ENCODE peak calls at places on chromosome 1, in eight cellular contexts. Y, L, C, I, N, E, S and M are unnamed samples.

GRCh38 chr1:201486158-201486557 is 17.2 kb upstream of the PHLDA3 start:
- DNase-seq in S (no peak), E (no peak), L (no peak), C (no peak), I (peak; percentile 62), N (no peak), Y (no peak), M (no peak)

GRCh38 chr1:94697839-94698238 is 122.3 kb upstream of the SLC44A3 start:
- DNase-seq in L (no peak), C (no peak), I (no peak), E (no peak), N (no peak), S (no peak), Y (no peak), M (no peak)

GRCh38 chr1:60279798-60280197 is 206.2 kb upstream of the C1orf87 start:
- DNase-seq in E (no peak), S (no peak), C (no peak), N (no peak), L (no peak), Y (no peak), I (peak; percentile 6), M (no peak)

GRCh38 chr1:38736399-38736798 is 123.2 kb downstream of the RRAGC start:
- DNase-seq in Y (no peak), E (no peak), C (no peak), I (no peak), L (no peak), S (no peak), N (no peak), M (no peak)

GRCh38 chr1:217322834-217323233 is 308.1 kb downstream of the GPATCH2 start:
- DNase-seq in C (no peak), L (no peak), N (no peak), I (no peak), S (no peak), E (peak; percentile 12), Y (no peak), M (no peak)

GRCh38 chr1:966135-966602 is at the start of gene PLEKHN1:
- DNase-seq in L (peak; percentile 72), I (peak; percentile 45), Y (no peak), S (no peak), N (no peak), C (no peak), E (no peak), M (no peak)

GRCh38 chr1:52913537-52913936 is 8.0 kb downstream of the ECHDC2 start:
- DNase-seq in Y (no peak), L (no peak), I (no peak), C (no peak), N (no peak), S (no peak), E (no peak), M (no peak)

GRCh38 chr1:226104671-226105121 is 42.2 kb downstream of the H3-3A start:
- DNase-seq in C (no peak), S (no peak), L (no peak), Y (no peak), N (no peak), I (peak; percentile 52), E (no peak), M (peak; percentile 60)

GRCh38 chr1:201361652-201362504 is 15.6 kb downstream of the TNNT2 start:
- DNase-seq in N (peak; percentile 39), L (peak; percentile 75), C (peak; percentile 6), E (peak; percentile 83), S (no peak), Y (no peak), I (peak; percentile 28), M (peak; percentile 51)

GRCh38 chr1:33080885-33081553 is at the start of gene AZIN2:
- DNase-seq in N (peak; percentile 99), Y (peak; percentile 99), L (peak; percentile 96), E (peak; percentile 92), S (no peak), C (peak; percentile 97), I (peak; percentile 92), M (peak; percentile 99)

GRCh38 chr1:10665930-10666850 is 130.3 kb downstream of the CASZ1 start:
- DNase-seq in N (no peak), E (no peak), C (peak; percentile 11), I (no peak), L (no peak), Y (no peak), S (no peak), M (no peak)